ENCODE peak calls at places on chromosomes 5 and 9, in six cellular contexts. One of them, this sample, is unnamed. For H3K4me1, the result is how much of the 10 kb centered on the place peaks cover.

GRCh38 chr9:120845255-120845654 is 2.5 kb upstream of the PSMD5 start:
- DNase-seq in MM.1S: no peak
- DNase-seq in mesendoderm: no peak
- DNase-seq in cardiac muscle cell: no peak
- DNase-seq in aorta: no peak
- DNase-seq in heart left ventricle: no peak
- DNase-seq in this sample: no peak

GRCh38 chr5:56569051-56569450 is 246.3 kb upstream of the MAP3K1 start:
- DNase-seq in MM.1S: no peak
- DNase-seq in mesendoderm: no peak
- DNase-seq in cardiac muscle cell: no peak
- DNase-seq in aorta: no peak
- DNase-seq in heart left ventricle: no peak
- DNase-seq in this sample: no peak

GRCh38 chr5:59246470-59247250 is 646.9 kb downstream of the PDE4D start:
- DNase-seq in MM.1S: no peak
- DNase-seq in mesendoderm: no peak
- DNase-seq in cardiac muscle cell: no peak
- DNase-seq in aorta: no peak
- DNase-seq in heart left ventricle: no peak
- DNase-seq in this sample: no peak

GRCh38 chr9:94922691-94923107 is 196.2 kb downstream of the AOPEP start:
- DNase-seq in MM.1S: no peak
- DNase-seq in mesendoderm: no peak
- DNase-seq in cardiac muscle cell: no peak
- DNase-seq in aorta: no peak
- DNase-seq in heart left ventricle: no peak
- DNase-seq in this sample: no peak

GRCh38 chr9:135513351-135513846 is 7.8 kb upstream of the LCN1 start:
- DNase-seq in MM.1S: no peak
- DNase-seq in mesendoderm: no peak
- DNase-seq in cardiac muscle cell: no peak
- DNase-seq in aorta: no peak
- DNase-seq in heart left ventricle: no peak
- DNase-seq in this sample: no peak

GRCh38 chr5:90434116-90434714 is 24.7 kb upstream of the CETN3 start:
- DNase-seq in MM.1S: peak
- DNase-seq in mesendoderm: peak
- DNase-seq in cardiac muscle cell: peak
- DNase-seq in aorta: no peak
- DNase-seq in heart left ventricle: no peak
- DNase-seq in this sample: peak

GRCh38 chr5:31361906-31362900 is 168.7 kb downstream of the CDH6 start:
- DNase-seq in MM.1S: no peak
- DNase-seq in mesendoderm: peak
- DNase-seq in cardiac muscle cell: no peak
- DNase-seq in aorta: no peak
- DNase-seq in heart left ventricle: no peak
- DNase-seq in this sample: no peak

GRCh38 chr9:71765693-71766092 is 2.6 kb downstream of the CEMIP2 start:
- DNase-seq in MM.1S: no peak
- DNase-seq in mesendoderm: no peak
- DNase-seq in cardiac muscle cell: no peak
- DNase-seq in aorta: no peak
- DNase-seq in heart left ventricle: no peak
- DNase-seq in this sample: no peak

GRCh38 chr5:68303038-68303738 is 87.6 kb downstream of the PIK3R1 start:
- DNase-seq in MM.1S: no peak
- DNase-seq in mesendoderm: peak
- DNase-seq in cardiac muscle cell: peak
- DNase-seq in aorta: no peak
- DNase-seq in heart left ventricle: no peak
- DNase-seq in this sample: no peak

GRCh38 chr9:10612649-10613398 is at the start of gene PTPRD:
- DNase-seq in MM.1S: peak
- DNase-seq in mesendoderm: peak
- DNase-seq in cardiac muscle cell: peak
- DNase-seq in aorta: peak
- DNase-seq in heart left ventricle: no peak
- DNase-seq in this sample: peak

DNA sequence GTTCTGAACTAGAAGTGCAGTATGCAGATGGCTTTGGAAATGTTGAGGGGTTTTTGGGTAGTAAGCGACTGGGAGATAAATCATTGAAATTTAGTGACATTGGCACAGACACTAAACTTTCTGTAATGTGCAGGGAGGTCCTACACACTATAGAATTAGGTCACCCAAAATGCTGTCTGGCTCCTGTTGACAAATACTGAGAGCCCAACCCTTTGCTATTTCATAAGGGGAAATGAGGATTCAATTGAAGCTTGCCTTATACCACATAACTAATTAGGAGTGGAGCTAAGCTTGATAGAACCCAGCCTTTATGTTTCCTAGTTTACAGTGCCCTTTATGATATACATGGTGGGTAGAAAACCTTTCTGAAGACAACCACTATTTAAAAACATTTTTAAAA is 22.6 kb downstream of the HMGXB3 start:
- DNase-seq in MM.1S: no peak
- DNase-seq in mesendoderm: no peak
- DNase-seq in cardiac muscle cell: no peak
- DNase-seq in aorta: no peak
- DNase-seq in heart left ventricle: no peak
- DNase-seq in this sample: no peak
- H3K27ac ChIP-seq in MM.1S: no peak
- H3K27ac ChIP-seq in mesendoderm: no peak
- H3K27ac ChIP-seq in cardiac muscle cell: peak
- H3K27ac ChIP-seq in aorta: no peak
- H3K27ac ChIP-seq in heart left ventricle: peak
- H3K27ac ChIP-seq in this sample: peak

DNA sequence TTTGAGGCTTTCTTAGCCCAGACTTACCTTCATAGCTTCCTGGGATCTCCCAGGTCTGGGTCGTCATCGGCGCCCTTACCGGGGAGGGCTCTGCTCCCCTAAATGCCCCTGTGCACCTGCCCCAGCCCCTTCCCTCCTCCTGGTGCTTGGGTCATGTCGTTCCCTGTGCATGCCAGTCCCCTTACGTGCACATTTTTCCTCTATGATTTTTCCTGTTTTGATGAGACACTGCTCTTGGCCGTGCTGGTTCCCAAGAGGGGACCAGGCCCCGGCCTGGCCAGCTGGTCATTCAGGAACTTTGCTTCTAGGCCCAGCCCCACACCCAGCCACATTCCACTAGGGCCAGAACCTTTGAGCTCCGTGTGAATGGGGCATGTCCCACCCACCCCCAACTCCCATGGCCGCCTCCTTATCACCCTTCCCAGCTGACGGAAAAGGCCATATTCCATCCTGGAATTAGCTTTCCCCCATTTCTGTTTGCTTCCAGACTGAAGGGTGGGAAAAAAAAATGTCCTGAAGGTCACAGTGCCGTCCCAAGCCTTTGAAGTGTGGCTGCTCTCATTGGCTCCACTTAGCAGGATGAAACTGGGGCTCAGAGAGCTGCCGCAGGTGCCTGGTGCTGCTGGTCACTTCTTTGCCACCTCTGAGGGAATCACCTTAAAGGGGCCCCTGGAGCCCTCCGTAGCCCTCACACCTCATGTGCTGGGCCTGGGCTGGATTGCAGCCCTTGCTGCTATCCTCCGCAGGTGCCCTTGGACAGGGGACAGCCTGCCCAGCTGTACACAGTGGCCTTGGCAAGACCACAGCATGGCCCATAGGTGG is 25.1 kb downstream of the ERGIC1 start:
- DNase-seq in MM.1S: no peak
- DNase-seq in mesendoderm: no peak
- DNase-seq in cardiac muscle cell: peak
- DNase-seq in aorta: peak
- DNase-seq in heart left ventricle: peak
- DNase-seq in this sample: peak
- H3K4me1 ChIP-seq in MM.1S: under half
- H3K4me1 ChIP-seq in mesendoderm: under half
- H3K4me1 ChIP-seq in cardiac muscle cell: under half
- H3K4me1 ChIP-seq in aorta: under half
- H3K4me1 ChIP-seq in heart left ventricle: half or more
- H3K4me1 ChIP-seq in this sample: under half

GRCh38 chr5:154380263-154380662 is 65.5 kb upstream of the SAP30L start:
- DNase-seq in MM.1S: no peak
- DNase-seq in mesendoderm: no peak
- DNase-seq in cardiac muscle cell: no peak
- DNase-seq in aorta: no peak
- DNase-seq in heart left ventricle: no peak
- DNase-seq in this sample: no peak

GRCh38 chr5:154384480-154385235 is 61.1 kb upstream of the SAP30L start:
- DNase-seq in MM.1S: peak
- DNase-seq in mesendoderm: peak
- DNase-seq in cardiac muscle cell: no peak
- DNase-seq in aorta: no peak
- DNase-seq in heart left ventricle: no peak
- DNase-seq in this sample: no peak

GRCh38 chr5:154388842-154389241 is 57.0 kb upstream of the SAP30L start:
- DNase-seq in MM.1S: no peak
- DNase-seq in mesendoderm: peak
- DNase-seq in cardiac muscle cell: no peak
- DNase-seq in aorta: no peak
- DNase-seq in heart left ventricle: no peak
- DNase-seq in this sample: no peak

GRCh38 chr5:154386952-154387629 is 58.7 kb upstream of the SAP30L start:
- DNase-seq in MM.1S: no peak
- DNase-seq in mesendoderm: no peak
- DNase-seq in cardiac muscle cell: no peak
- DNase-seq in aorta: no peak
- DNase-seq in heart left ventricle: no peak
- DNase-seq in this sample: no peak

GRCh38 chr5:154385236-154385512 is 60.6 kb upstream of the SAP30L start:
- DNase-seq in MM.1S: no peak
- DNase-seq in mesendoderm: no peak
- DNase-seq in cardiac muscle cell: no peak
- DNase-seq in aorta: no peak
- DNase-seq in heart left ventricle: no peak
- DNase-seq in this sample: no peak
- H3K4me3 ChIP-seq in MM.1S: no peak
- H3K4me3 ChIP-seq in mesendoderm: no peak
- H3K4me3 ChIP-seq in cardiac muscle cell: no peak
- H3K4me3 ChIP-seq in aorta: no peak
- H3K4me3 ChIP-seq in heart left ventricle: no peak
- H3K4me3 ChIP-seq in this sample: no peak

GRCh38 chr9:130042931-130043653 is at the start of gene FNBP1:
- DNase-seq in MM.1S: peak
- DNase-seq in mesendoderm: peak
- DNase-seq in cardiac muscle cell: peak
- DNase-seq in aorta: peak
- DNase-seq in heart left ventricle: peak
- DNase-seq in this sample: peak
- H3K27ac ChIP-seq in MM.1S: no peak
- H3K27ac ChIP-seq in mesendoderm: peak
- H3K27ac ChIP-seq in cardiac muscle cell: peak
- H3K27ac ChIP-seq in aorta: peak
- H3K27ac ChIP-seq in heart left ventricle: peak
- H3K27ac ChIP-seq in this sample: peak

DNA sequence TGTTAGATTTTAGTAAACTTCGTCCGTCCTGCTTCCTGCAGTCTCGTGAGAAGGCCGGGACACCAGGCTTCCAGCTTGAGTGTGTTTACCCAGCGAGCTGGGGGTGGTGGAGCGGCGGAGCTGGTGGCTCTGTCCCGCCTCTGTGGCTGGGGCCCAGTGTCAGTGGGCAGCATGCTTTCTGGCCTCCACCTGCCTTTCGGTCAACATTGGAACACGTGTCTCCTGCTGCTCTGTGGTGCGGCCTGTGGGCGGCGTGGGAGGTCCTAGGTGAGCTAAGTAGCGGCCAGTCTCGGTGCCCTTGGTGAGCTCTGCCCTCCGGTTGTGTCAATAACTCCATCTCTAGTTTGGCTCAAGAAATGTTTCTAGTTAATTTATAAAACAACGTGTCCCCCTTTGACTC is 125.9 kb downstream of the GADD45G start:
- DNase-seq in MM.1S: no peak
- DNase-seq in mesendoderm: no peak
- DNase-seq in cardiac muscle cell: no peak
- DNase-seq in aorta: no peak
- DNase-seq in heart left ventricle: no peak
- DNase-seq in this sample: no peak
- H3K4me1 ChIP-seq in MM.1S: under half
- H3K4me1 ChIP-seq in mesendoderm: under half
- H3K4me1 ChIP-seq in cardiac muscle cell: under half
- H3K4me1 ChIP-seq in aorta: under half
- H3K4me1 ChIP-seq in heart left ventricle: under half
- H3K4me1 ChIP-seq in this sample: under half

DNA sequence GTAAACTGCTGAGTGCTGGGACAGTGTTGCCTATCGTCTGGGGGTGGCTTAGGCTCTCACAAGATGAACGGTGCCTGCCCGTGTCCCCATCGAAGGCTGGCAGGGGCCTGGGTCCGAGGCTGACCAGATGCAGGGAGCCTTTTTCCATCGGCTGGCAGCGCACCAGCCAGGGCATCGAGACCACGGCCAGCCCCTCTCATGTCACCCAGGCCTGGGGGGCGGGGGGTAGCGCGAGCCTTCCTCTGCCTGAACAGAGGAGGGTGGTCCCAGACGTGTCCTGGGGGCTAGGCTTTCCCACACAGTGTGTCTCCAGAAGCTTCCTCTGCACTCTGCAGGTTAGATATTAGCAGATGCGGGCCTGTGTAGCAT is 17.3 kb downstream of the FGD3 start:
- DNase-seq in MM.1S: no peak
- DNase-seq in mesendoderm: no peak
- DNase-seq in cardiac muscle cell: no peak
- DNase-seq in aorta: no peak
- DNase-seq in heart left ventricle: no peak
- DNase-seq in this sample: no peak
- H3K4me3 ChIP-seq in MM.1S: peak
- H3K4me3 ChIP-seq in mesendoderm: no peak
- H3K4me3 ChIP-seq in cardiac muscle cell: no peak
- H3K4me3 ChIP-seq in aorta: no peak
- H3K4me3 ChIP-seq in heart left ventricle: peak
- H3K4me3 ChIP-seq in this sample: no peak

GRCh38 chr9:116027096-116027495 is 126.5 kb upstream of the PAPPA start:
- DNase-seq in MM.1S: no peak
- DNase-seq in mesendoderm: peak
- DNase-seq in cardiac muscle cell: no peak
- DNase-seq in aorta: no peak
- DNase-seq in heart left ventricle: no peak
- DNase-seq in this sample: no peak
- H3K27ac ChIP-seq in MM.1S: no peak
- H3K27ac ChIP-seq in mesendoderm: no peak
- H3K27ac ChIP-seq in cardiac muscle cell: no peak
- H3K27ac ChIP-seq in aorta: no peak
- H3K27ac ChIP-seq in heart left ventricle: no peak
- H3K27ac ChIP-seq in this sample: no peak

DNA sequence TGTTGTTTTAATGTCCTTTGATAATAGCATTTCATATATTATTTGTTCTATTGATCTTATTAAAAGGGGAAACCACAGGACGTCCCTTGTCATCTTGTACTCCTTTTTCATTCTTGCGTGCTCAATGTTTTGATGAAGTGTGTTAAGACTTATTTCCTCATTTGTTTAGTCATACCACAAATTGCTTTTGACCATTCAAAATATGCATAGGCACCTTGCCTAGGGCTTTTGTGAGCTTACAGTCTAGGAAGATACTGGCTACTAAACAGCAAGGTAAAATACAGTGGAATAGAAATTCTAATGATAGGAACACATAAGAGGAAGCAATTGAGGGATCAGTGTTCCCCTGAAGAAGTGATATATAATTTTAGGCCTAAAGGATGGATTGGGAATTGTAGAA is 190.3 kb downstream of the WDR70 start:
- DNase-seq in MM.1S: no peak
- DNase-seq in mesendoderm: no peak
- DNase-seq in cardiac muscle cell: no peak
- DNase-seq in aorta: no peak
- DNase-seq in heart left ventricle: no peak
- DNase-seq in this sample: no peak
- H3K4me1 ChIP-seq in MM.1S: under half
- H3K4me1 ChIP-seq in mesendoderm: under half
- H3K4me1 ChIP-seq in cardiac muscle cell: under half
- H3K4me1 ChIP-seq in aorta: under half
- H3K4me1 ChIP-seq in heart left ventricle: under half
- H3K4me1 ChIP-seq in this sample: under half